ENCODE peak calls at places on chromosomes 4 and X, in five cellular contexts. N is GM23338, G is K562, Q is HepG2, F is GM12878. M is an unnamed sample.

GRCh38 chr4:124854968-124855367 is 142.4 kb upstream of the ANKRD50 start:
- DNase-seq in N (no peak), G (no peak), Q (no peak), F (peak), M (no peak)

GRCh38 chrX:82219129-82219528 is 1017.2 kb downstream of the SH3BGRL start:
- DNase-seq in N (no peak), G (no peak), Q (no peak), F (no peak), M (no peak)

GRCh38 chr4:69896530-69897116 is 34.2 kb upstream of the CSN1S1 start:
- DNase-seq in N (peak), G (no peak), Q (peak), F (no peak), M (no peak)

GRCh38 chrX:111447298-111447697 is 35.3 kb upstream of the DCX start:
- DNase-seq in N (peak), G (peak), Q (peak), F (no peak), M (peak)

GRCh38 chr4:159269956-159270355 is 167.1 kb downstream of the RAPGEF2 start:
- DNase-seq in N (no peak), G (no peak), Q (no peak), F (no peak), M (no peak)

GRCh38 chr4:177047070-177047850 is 254.5 kb upstream of the VEGFC start:
- DNase-seq in N (peak), G (peak), Q (peak), F (no peak), M (peak)

GRCh38 chrX:69088171-69088938 is 76.9 kb downstream of the PJA1 start:
- DNase-seq in N (no peak), G (no peak), Q (no peak), F (no peak), M (no peak)

GRCh38 chr4:15982833-15983528 is 20.0 kb upstream of the FGFBP2 start:
- DNase-seq in N (no peak), G (no peak), Q (no peak), F (no peak), M (no peak)

GRCh38 chrX:46251755-46252154 is 293.5 kb downstream of the ZNF674 start:
- DNase-seq in N (no peak), G (no peak), Q (peak), F (no peak), M (peak)

GRCh38 chr4:42568610-42569207 is 88.2 kb downstream of the ATP8A1 start:
- DNase-seq in N (peak), G (peak), Q (peak), F (peak), M (peak)

GRCh38 chrX:108439961-108440696 is 491 bp downstream of the COL4A5 start:
- DNase-seq in N (peak), G (peak), Q (no peak), F (no peak), M (no peak)

GRCh38 chr4:687975-688694 is 816 bp downstream of the SLC49A3 start:
- DNase-seq in N (peak), G (no peak), Q (no peak), F (no peak), M (no peak)

GRCh38 chr4:41067369-41067768 is 147.0 kb downstream of the APBB2 start:
- DNase-seq in N (no peak), G (no peak), Q (no peak), F (no peak), M (no peak)

GRCh38 chrX:31331928-31332327 is 260.1 kb upstream of the FTHL17 start:
- DNase-seq in N (no peak), G (peak), Q (no peak), F (no peak), M (no peak)

GRCh38 chrX:31336419-31336818 is 264.6 kb upstream of the FTHL17 start:
- DNase-seq in N (no peak), G (no peak), Q (no peak), F (no peak), M (no peak)

GRCh38 chrX:31331045-31331444 is 259.2 kb upstream of the FTHL17 start:
- DNase-seq in N (no peak), G (no peak), Q (no peak), F (no peak), M (no peak)

GRCh38 chrX:31334997-31335396 is 263.2 kb upstream of the FTHL17 start:
- DNase-seq in N (no peak), G (no peak), Q (no peak), F (no peak), M (no peak)

DNA sequence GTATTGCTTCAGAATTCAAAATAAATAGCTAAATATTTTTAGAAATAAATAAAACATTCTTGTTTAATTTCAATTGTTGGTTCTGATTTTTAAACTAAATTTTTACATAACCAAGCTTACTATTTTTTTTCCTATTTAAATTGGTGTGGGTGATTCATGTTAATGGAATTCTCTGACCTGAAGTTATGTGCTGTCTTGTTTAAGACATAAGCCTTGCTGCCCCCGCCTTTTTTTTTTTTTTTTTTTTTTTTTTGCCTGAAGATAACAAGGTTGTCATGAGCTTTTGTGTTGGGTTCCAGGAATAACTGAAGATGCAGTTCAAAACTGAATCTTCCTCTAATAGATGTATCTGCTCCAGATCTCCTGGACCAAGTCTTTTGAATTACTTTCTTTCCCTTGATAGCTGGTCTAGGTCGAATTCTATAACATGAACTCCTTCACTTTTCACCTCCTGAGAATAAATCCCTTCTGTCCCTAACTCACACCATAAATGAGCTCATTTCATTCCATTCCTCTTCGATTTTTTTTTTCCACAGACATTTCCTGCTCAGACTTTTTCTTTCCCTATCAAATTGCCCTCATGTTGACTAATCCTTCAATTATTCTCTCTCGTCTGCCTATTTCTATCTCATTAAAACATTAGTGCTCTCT is 261.5 kb upstream of the FTHL17 start:
- DNase-seq in N (no peak), G (peak), Q (no peak), F (no peak), M (no peak)
- TF ChIP-seq JUNB in N (no peak), G (no peak), Q (no peak), F (no peak), M (no peak)

GRCh38 chr4:20565075-20565721 is 135.1 kb upstream of the PACRGL start:
- DNase-seq in N (no peak), G (no peak), Q (no peak), F (no peak), M (no peak)
- TF ChIP-seq JUNB in N (no peak), G (no peak), Q (no peak), F (no peak), M (no peak)

DNA sequence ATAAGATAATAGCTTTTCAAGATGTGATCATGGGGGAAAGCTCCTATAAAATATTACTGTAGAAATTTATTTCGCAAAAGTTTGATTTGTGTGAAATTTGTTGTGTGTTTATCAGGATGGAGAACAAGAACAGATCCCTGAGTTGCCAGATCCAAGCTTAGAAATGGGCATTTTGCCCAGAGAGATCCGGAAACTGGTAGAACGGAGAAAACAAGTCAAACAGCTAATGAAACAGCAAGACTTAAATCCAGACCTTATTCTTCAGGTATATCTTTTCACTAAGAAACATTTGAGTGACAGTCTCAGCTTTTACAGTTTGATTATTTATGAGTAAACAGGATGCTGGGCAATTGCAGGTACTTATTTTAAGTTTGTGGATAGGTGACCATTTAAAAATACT is 54.5 kb downstream of the POLA1 start:
- DNase-seq in N (no peak), G (no peak), Q (no peak), F (no peak), M (no peak)
- TF ChIP-seq JUNB in N (no peak), G (no peak), Q (no peak), F (no peak), M (no peak)

DNA sequence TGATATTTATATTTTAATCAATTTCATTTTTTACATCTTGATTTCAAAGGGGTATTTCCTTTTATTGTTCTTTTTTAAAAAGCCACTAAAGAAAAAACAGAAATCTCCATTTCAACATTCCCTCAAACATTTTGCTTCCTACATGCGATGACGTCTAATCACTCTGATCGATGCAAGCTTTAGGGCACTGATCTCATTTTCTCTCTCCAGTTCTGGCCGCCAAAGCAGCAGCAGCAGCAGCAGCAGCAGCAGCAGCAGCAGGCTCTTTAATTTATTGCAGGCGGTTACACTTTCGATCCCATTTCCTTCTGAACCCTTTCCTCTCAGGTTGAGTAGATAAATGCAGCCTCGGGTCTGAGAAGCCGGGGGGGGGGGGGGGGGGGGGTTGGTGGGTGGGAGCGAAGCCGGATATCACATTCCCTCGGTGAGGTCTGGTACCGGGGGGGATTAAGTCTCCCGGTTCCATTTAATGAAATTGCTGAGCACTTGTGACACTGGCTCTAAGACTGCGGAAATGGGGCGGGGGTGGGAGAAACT is 3.4 kb upstream of the PCDH7 start:
- DNase-seq in N (peak), G (no peak), Q (no peak), F (no peak), M (peak)
- TF ChIP-seq JUNB in N (no peak), G (no peak), Q (no peak), F (no peak), M (no peak)

GRCh38 chrX:3166670-3167455 is 125.6 kb downstream of the ARSF start:
- DNase-seq in N (no peak), G (no peak), Q (no peak), F (no peak), M (no peak)
- TF ChIP-seq JUNB in N (no peak), G (no peak), Q (no peak), F (no peak), M (no peak)

GRCh38 chrX:105460366-105460765 is 239.9 kb upstream of the TEX13A start:
- DNase-seq in N (no peak), G (no peak), Q (no peak), F (no peak), M (no peak)
- TF ChIP-seq JUNB in N (no peak), G (no peak), Q (no peak), F (no peak), M (no peak)

M was measured in A549.